ENCODE peak calls at places on chromosomes 4 and X, in five cellular contexts. L is cardiac muscle cell, E is lower lobe of right lung, I is OCI-LY7, A is ovary. O is an unnamed sample.

GRCh38 chrX:106415276-106415895 is 196.4 kb upstream of the RADX start:
- DNase-seq in A (no peak), L (peak; percentile 18), E (no peak), I (peak; percentile 29), O (peak; percentile 37)

GRCh38 chrX:126580877-126581276 is 28.3 kb upstream of the DCAF12L1 start:
- DNase-seq in I (no peak), E (no peak), L (no peak), A (no peak), O (no peak)

GRCh38 chr4:35966558-35966957 is 277.8 kb downstream of the ARAP2 start:
- DNase-seq in L (no peak), E (no peak), I (no peak), A (no peak), O (no peak)

GRCh38 chr4:120452006-120452405 is 385.4 kb upstream of the MAD2L1 start:
- DNase-seq in L (no peak), E (no peak), I (no peak), A (no peak), O (no peak)

GRCh38 chrX:153769865-153770605 is 6.0 kb downstream of the PLXNB3 start:
- DNase-seq in A (no peak), E (no peak), L (no peak), I (no peak), O (no peak)

GRCh38 chrX:74343970-74344622 is 40.1 kb downstream of the ZCCHC13 start:
- DNase-seq in I (peak; percentile 64), A (no peak), E (no peak), L (peak; percentile 95), O (peak; percentile 80)

GRCh38 chrX:31550169-31550568 is 478.3 kb upstream of the FTHL17 start:
- DNase-seq in E (no peak), I (no peak), A (no peak), L (no peak), O (no peak)

GRCh38 chrX:45689971-45690370 is 489.3 kb upstream of the DIPK2B start:
- DNase-seq in I (no peak), E (no peak), A (no peak), L (no peak), O (no peak)

GRCh38 chr4:119733431-119733830 is 104.8 kb upstream of the PDE5A start:
- DNase-seq in A (no peak), I (no peak), E (no peak), L (no peak), O (no peak)

GRCh38 chrX:150688911-150689451 is 4.2 kb upstream of the MTMR1 start:
- DNase-seq in A (no peak), E (no peak), I (no peak), L (peak; percentile 60), O (no peak)

GRCh38 chrX:111348363-111348927 is 63.5 kb downstream of the DCX start:
- DNase-seq in L (no peak), E (no peak), A (no peak), I (no peak), O (no peak)

GRCh38 chrX:46653482-46653881 is 79.9 kb downstream of the CHST7 start:
- DNase-seq in E (peak; percentile 41), L (peak; percentile 21), I (peak; percentile 5), A (no peak), O (peak; percentile 44)

GRCh38 chr4:119647558-119647957 is 19.0 kb upstream of the PDE5A start:
- DNase-seq in I (no peak), L (no peak), A (no peak), E (no peak), O (no peak)

GRCh38 chrX:154738013-154738738 is 12.7 kb downstream of the GAB3 start:
- DNase-seq in E (no peak), L (peak; percentile 84), A (peak; percentile 27), I (no peak), O (no peak)

GRCh38 chr4:244471-244870 is 60.8 kb downstream of the ZNF732 start:
- DNase-seq in A (no peak), I (peak; percentile 78), E (no peak), L (peak; percentile 25), O (peak; percentile 24)

GRCh38 chrX:134373736-134374135 is 86.2 kb upstream of the HPRT1 start:
- DNase-seq in A (no peak), L (no peak), E (no peak), I (no peak), O (no peak)

GRCh38 chr4:786861-787300 is 39.0 kb downstream of the CPLX1 start:
- DNase-seq in E (peak; percentile 54), I (no peak), A (peak; percentile 58), L (no peak), O (no peak)

GRCh38 chr4:15755321-15755750 is 22.8 kb upstream of the CD38 start:
- DNase-seq in I (no peak), L (peak; percentile 57), A (no peak), E (no peak), O (no peak)

GRCh38 chrX:9885150-9885549 is 82.0 kb upstream of the CLDN34 start:
- DNase-seq in E (peak; percentile 77), I (peak; percentile 44), L (peak; percentile 77), A (peak; percentile 62), O (peak; percentile 80)

GRCh38 chr4:143186202-143186601 is 1.5 kb downstream of the USP38 start:
- DNase-seq in I (no peak), E (no peak), A (no peak), L (peak; percentile 8), O (no peak)

GRCh38 chrX:31353095-31353494 is 281.3 kb upstream of the FTHL17 start:
- DNase-seq in L (peak; percentile 64), A (no peak), I (no peak), E (no peak), O (no peak)

GRCh38 chr4:109186458-109186945 is 116.0 kb downstream of the COL25A1 start:
- DNase-seq in E (no peak), L (no peak), I (no peak), A (no peak), O (no peak)

GRCh38 chrX:154436597-154437397 is at the start of gene GDI1:
- DNase-seq in L (peak; percentile 64), E (peak; percentile 71), A (peak; percentile 72), I (peak; percentile 67), O (peak; percentile 86)

DNA sequence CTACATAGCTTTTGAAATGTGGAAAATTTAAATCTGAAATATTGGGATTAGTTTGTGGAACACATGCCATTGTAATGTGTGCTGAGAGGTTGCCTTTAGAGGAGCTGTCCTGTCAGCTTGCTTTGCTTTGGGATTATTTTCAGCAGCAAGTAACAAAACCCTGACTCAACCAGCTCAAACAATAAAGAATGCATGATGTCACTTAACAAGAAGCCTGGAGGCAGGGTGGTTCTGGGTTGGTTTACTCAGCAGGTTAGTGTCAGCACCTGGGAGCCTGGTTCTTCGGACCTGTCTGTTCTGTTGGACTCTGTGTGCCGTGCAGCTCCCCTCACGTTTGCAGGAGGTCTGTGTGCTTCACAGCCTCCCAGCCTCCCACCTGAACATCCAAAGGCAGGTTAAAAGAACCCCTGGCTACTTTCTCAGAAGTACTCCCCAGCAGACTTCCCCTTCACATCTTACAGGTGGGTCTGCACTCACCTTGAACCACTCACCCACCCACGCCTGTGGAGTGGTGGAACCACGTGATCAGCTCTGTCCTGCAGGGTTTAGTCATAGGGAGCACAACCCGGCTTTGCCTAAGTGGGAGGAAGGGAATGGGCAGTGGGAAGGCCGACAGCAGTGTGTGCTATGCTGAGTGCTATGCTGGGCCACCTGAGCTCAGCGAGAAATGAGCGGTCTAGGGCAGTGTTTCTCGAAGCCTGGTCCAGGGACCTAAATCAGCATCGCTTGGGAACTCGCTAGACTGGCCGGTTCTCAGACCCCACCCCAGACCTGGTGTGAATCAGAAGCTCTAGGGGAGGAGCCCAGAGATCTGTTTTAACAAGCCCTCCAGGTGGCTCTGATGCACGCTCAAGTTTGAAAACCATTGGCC is 20.4 kb downstream of the TMEM131L start:
- DNase-seq in E (no peak), L (peak; percentile 65), A (no peak), I (no peak), O (peak; percentile 65)
- H3K4me1 ChIP-seq in E (peaks cover 57% of the 10 kb centered on the region), L (peaks cover 3% of the 10 kb centered on the region), A (peaks cover 12% of the 10 kb centered on the region), I (peaks cover 92% of the 10 kb centered on the region), O (peaks cover 42% of the 10 kb centered on the region)

DNA sequence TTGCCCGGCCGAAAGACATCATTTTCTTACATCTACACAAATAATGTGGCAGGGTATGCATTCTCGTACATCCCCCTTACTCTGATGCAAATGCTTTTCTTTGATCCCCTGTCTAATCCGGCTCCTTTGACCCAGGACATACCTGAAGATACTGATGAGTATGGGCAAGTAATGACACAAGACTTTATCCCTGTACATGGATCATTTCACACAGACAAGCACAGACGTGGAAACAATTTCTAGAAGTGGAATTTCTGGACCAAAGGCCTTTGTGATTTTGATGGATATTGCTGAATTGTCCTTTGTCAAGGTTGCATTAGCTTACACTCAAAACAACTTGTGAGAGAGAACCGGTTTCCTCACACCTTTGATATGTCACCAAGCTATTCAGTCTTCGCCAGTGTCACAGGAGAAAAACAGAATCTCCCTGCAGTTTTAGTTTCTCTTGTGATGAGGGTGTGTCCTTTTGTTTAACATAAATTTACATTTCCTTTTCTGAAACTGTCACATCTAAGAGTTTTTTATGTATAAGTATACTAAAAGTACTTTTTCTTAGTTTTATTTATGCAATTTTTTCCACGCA is 25.4 kb downstream of the RWDD4 start:
- DNase-seq in I (no peak), A (no peak), E (no peak), L (no peak), O (peak; percentile 25)
- H3K4me3 ChIP-seq in I (no peak overlapping the region), A (no peak overlapping the region), E (no peak overlapping the region), L (no peak overlapping the region), O (no peak overlapping the region)

DNA sequence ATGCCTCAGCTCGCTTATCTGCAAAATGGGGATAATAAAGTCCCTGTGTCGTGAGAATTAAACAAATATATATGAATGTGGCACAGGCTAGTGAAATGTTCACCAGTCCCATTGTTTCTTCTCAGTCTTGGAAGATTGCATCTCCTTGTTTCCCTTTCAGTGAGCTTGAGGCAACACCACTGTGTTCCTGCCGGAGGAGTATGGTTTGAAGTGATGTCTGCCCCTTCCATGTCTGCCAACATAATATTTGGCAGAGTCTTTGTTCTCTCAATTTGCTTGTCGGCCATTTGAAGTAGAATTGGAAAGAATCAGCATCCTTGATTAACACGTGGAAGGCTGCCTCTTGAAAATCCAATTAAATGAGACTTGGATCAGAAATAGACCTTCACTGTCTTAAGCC is 1088.5 kb upstream of the INTU start:
- DNase-seq in E (no peak), I (no peak), A (no peak), L (no peak), O (no peak)
- H3K36me3 ChIP-seq in E (no peaks in the 10 kb centered on the region), I (no peaks in the 10 kb centered on the region), A (no peaks in the 10 kb centered on the region), L (no peaks in the 10 kb centered on the region), O (no peaks in the 10 kb centered on the region)

DNA sequence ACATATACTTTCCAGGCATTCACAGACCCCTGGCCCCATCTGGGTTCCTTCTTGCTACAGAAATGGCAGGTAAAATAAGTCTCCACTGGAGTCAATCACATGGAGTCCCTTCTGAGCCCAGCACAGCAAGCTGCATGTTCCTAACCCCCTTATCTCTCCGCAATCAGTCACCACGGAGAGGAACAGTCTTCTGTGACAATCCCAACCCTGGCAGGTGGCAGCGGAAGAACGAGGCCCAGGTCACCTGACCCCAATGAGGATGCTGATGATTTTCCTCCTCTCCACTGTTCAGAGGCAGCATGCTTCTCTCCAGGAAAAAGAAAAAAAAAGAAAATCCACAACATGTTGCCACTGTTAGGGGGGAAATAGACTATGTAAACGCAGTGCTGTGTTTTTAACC is 50.1 kb downstream of the TSPAN5 start:
- DNase-seq in E (no peak), A (no peak), L (no peak), I (no peak), O (no peak)
- H3K4me1 ChIP-seq in E (no peaks in the 10 kb centered on the region), A (peaks cover 28% of the 10 kb centered on the region), L (peaks cover 32% of the 10 kb centered on the region), I (no peaks in the 10 kb centered on the region), O (peaks cover 15% of the 10 kb centered on the region)

O was measured in HAP-1.